ENCODE peak calls at places on chromosomes 16 and 17, in seven cellular contexts. Y, Z, N, B, R, A and M are unnamed samples.

GRCh38 chr16:66426112-66427035 is 721 bp upstream of the BEAN1 start:
- DNase-seq in Y (no peak), Z (no peak), N (no peak), B (no peak), R (no peak), A (no peak), M (no peak)

GRCh38 chr17:2435852-2436251 is 35.0 kb upstream of the MNT start:
- DNase-seq in Y (no peak), Z (no peak), N (no peak), B (no peak), R (no peak), A (no peak), M (no peak)

GRCh38 chr17:66935717-66936116 is 28.8 kb upstream of the CACNG4 start:
- DNase-seq in Y (no peak), Z (no peak), N (no peak), B (no peak), R (no peak), A (no peak), M (no peak)

GRCh38 chr16:66961065-66961744 is at the start of gene CES3:
- DNase-seq in Y (peak; percentile 8), Z (peak; percentile 32), N (no peak), B (peak; percentile 55), R (peak; percentile 65), A (peak; percentile 72), M (peak; percentile 56)

GRCh38 chr17:34025179-34025551 is 229.9 kb upstream of the CCL2 start:
- DNase-seq in Y (no peak), Z (no peak), N (no peak), B (no peak), R (no peak), A (no peak), M (no peak)

GRCh38 chr16:23082161-23082788 is 67.0 kb downstream of the USP31 start:
- DNase-seq in Y (no peak), Z (no peak), N (no peak), B (no peak), R (no peak), A (no peak), M (peak; percentile 23)

GRCh38 chr16:70627696-70628095 is 18.7 kb upstream of the IL34 start:
- DNase-seq in Y (no peak), Z (no peak), N (no peak), B (no peak), R (no peak), A (no peak), M (no peak)

GRCh38 chr17:35117984-35118383 is 1.7 kb downstream of the RAD51D start:
- DNase-seq in Y (no peak), Z (no peak), N (no peak), B (peak; percentile 26), R (peak; percentile 32), A (peak; percentile 40), M (peak; percentile 39)

GRCh38 chr17:80817861-80818260 is 173.8 kb upstream of the CHMP6 start:
- DNase-seq in Y (no peak), Z (no peak), N (no peak), B (peak; percentile 16), R (no peak), A (peak; percentile 36), M (peak; percentile 17)

GRCh38 chr17:56506349-56506748 is 87.2 kb upstream of the NOG start:
- DNase-seq in Y (no peak), Z (no peak), N (no peak), B (no peak), R (no peak), A (no peak), M (no peak)

GRCh38 chr16:1830213-1830612 is 3.2 kb downstream of the FAHD1 start:
- DNase-seq in Y (no peak), Z (no peak), N (no peak), B (no peak), R (no peak), A (no peak), M (peak; percentile 21)
- H3K4me3 ChIP-seq in Y (no peak overlapping the region), Z (no peak overlapping the region), N (no peak overlapping the region), B (no peak overlapping the region), R (no peak overlapping the region), A (no peak overlapping the region), M (no peak overlapping the region)

DNA sequence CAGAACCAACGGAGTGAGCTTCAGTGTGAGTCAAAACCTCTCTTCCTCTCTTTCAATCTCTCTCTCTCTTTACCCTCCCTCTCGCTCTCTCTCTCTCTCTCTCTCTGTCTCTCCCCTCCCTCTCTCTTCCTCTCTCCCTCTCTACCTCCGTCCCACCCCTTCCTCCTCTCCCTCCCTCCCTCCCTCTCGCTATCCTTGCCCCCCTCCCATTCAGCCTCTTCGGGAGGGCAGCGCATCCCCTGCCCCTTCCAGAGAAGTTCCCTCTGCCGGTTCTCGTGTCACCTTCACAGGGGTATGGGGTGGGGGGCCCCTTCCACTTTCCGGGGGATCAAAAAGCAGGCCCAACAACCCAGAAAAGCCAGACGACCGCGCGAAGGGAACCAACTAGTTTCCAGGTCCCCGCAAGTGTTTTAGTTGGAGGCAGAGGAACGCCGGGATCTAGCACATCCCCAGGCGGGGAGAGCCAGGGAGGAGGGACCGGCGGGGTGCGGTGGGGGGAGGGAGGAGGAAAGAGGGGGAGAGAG is 28.9 kb upstream of the RBFOX1 start:
- DNase-seq in Y (no peak), Z (no peak), N (no peak), B (no peak), R (no peak), A (no peak), M (no peak)
- H3K4me3 ChIP-seq in Y (no peak overlapping the region), Z (no peak overlapping the region), N (no peak overlapping the region), B (no peak overlapping the region), R (no peak overlapping the region), A (no peak overlapping the region), M (no peak overlapping the region)

GRCh38 chr17:38452719-38453118 is 24.5 kb downstream of the ARHGAP23 start:
- DNase-seq in Y (no peak), Z (no peak), N (no peak), B (no peak), R (no peak), A (no peak), M (no peak)
- H3K4me3 ChIP-seq in Y (no peak overlapping the region), Z (no peak overlapping the region), N (no peak overlapping the region), B (peak overlapping the region; percentile 13), R (no peak overlapping the region), A (no peak overlapping the region), M (peak overlapping the region; percentile 10)

GRCh38 chr16:68528686-68529379 is 10.3 kb upstream of the ZFP90 start:
- DNase-seq in Y (peak; percentile 77), Z (peak; percentile 55), N (no peak), B (peak; percentile 77), R (peak; percentile 76), A (peak; percentile 62), M (peak; percentile 59)
- H3K4me3 ChIP-seq in Y (no peak overlapping the region), Z (no peak overlapping the region), N (no peak overlapping the region), B (peak overlapping the region; percentile 48), R (no peak overlapping the region), A (no peak overlapping the region), M (no peak overlapping the region)

GRCh38 chr17:48718162-48718780 is 4.0 kb downstream of the PRAC1 start:
- DNase-seq in Y (no peak), Z (no peak), N (no peak), B (no peak), R (no peak), A (no peak), M (no peak)

GRCh38 chr17:48721009-48721402 is 1.3 kb downstream of the PRAC1 start:
- DNase-seq in Y (no peak), Z (no peak), N (no peak), B (no peak), R (no peak), A (no peak), M (no peak)

GRCh38 chr17:48720263-48721008 is 1.9 kb downstream of the PRAC1 start:
- DNase-seq in Y (no peak), Z (no peak), N (no peak), B (no peak), R (no peak), A (no peak), M (no peak)

GRCh38 chr17:48718781-48719641 is 3.3 kb downstream of the PRAC1 start:
- DNase-seq in Y (no peak), Z (no peak), N (no peak), B (no peak), R (no peak), A (no peak), M (no peak)

DNA sequence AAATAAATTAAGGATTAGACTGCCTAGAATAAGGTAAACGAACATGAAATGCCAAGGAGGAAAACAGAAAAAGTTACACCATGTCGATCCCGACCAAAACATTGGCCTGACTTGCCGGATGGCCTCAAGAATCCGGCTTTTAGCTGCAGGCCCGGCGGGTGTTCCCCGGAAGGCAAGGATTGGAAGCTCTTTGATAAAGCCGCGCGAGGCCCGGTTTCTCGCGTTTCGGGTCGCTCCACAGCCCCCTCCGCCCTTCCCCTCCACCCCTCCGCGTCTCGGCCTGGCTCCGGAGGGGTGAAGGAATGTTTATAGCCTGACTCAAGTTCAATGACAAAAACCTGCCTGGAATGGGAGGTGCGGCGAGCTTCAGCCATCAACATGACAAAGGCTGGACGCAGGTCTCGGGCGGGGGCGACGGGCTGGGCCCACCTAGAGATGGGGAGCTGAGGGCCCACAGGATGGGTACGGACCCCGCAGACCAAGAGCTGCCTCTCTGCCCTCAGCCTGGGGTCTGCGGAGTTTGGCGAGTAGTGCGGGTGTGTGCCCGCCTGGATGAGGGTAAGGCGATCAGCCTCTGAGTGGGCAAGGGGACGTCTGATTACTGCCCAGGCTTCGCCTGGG is 2.6 kb downstream of the PRAC1 start:
- DNase-seq in Y (no peak), Z (no peak), N (no peak), B (no peak), R (no peak), A (no peak), M (no peak)
- H3K4me3 ChIP-seq in Y (no peak overlapping the region), Z (no peak overlapping the region), N (no peak overlapping the region), B (no peak overlapping the region), R (no peak overlapping the region), A (no peak overlapping the region), M (no peak overlapping the region)

GRCh38 chr17:62062936-62063335 is 2.1 kb downstream of the MED13 start:
- DNase-seq in Y (no peak), Z (no peak), N (no peak), B (no peak), R (no peak), A (no peak), M (no peak)

GRCh38 chr17:62062313-62062712 is 2.8 kb downstream of the MED13 start:
- DNase-seq in Y (no peak), Z (no peak), N (no peak), B (peak; percentile 30), R (peak; percentile 17), A (no peak), M (peak; percentile 40)

GRCh38 chr17:62059394-62059793 is 5.7 kb downstream of the MED13 start:
- DNase-seq in Y (no peak), Z (no peak), N (no peak), B (no peak), R (no peak), A (no peak), M (no peak)

GRCh38 chr17:62057696-62058095 is 7.4 kb downstream of the MED13 start:
- DNase-seq in Y (no peak), Z (no peak), N (no peak), B (no peak), R (no peak), A (no peak), M (peak; percentile 8)

DNA sequence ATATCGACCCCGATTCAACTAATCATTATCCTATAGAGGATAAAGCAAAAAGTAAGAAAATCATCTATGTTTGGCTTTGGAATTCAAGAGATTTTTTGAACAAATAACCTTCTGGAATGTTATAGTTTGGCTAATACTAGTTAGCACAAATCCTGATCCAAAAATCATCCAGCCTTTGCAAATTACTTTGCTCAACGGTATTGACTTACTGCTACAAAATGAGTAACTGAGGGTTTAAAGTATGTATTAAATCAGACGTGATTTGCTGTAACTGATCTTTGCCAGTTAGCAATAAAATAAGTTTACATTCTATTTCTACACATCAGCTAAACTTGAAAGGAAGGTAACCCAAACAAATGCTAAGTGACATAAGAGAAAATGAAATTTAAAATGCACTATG is 6.5 kb downstream of the MED13 start:
- DNase-seq in Y (no peak), Z (no peak), N (no peak), B (no peak), R (no peak), A (no peak), M (no peak)
- H3K4me3 ChIP-seq in Y (no peak overlapping the region), Z (no peak overlapping the region), N (no peak overlapping the region), B (no peak overlapping the region), R (no peak overlapping the region), A (no peak overlapping the region), M (no peak overlapping the region)